ENCODE peak calls at places on chromosome 15, in seven cellular contexts. Z, X, R, E, H, D and P are unnamed samples.

GRCh38 chr15:66595937-66596545 is 30.2 kb upstream of the LCTL start:
- DNase-seq in E (no peak), X (no peak), D (no peak), Z (no peak), R (no peak), H (peak; percentile 34), P (no peak)

GRCh38 chr15:48823237-48823636 is 12.4 kb upstream of the CEP152 start:
- DNase-seq in X (no peak), H (peak; percentile 61), R (no peak), D (no peak), E (no peak), Z (peak; percentile 89), P (no peak)

GRCh38 chr15:86384191-86384590 is 304.5 kb downstream of the AGBL1 start:
- DNase-seq in X (no peak), H (no peak), R (no peak), E (no peak), Z (no peak), D (no peak), P (no peak)

GRCh38 chr15:62188744-62189143 is 23.7 kb upstream of the C2CD4B start:
- DNase-seq in Z (no peak), R (no peak), H (no peak), E (no peak), X (no peak), D (no peak), P (no peak)

GRCh38 chr15:85707519-85708338 is 87.0 kb downstream of the KLHL25 start:
- DNase-seq in E (no peak), Z (peak; percentile 64), H (peak; percentile 13), R (no peak), X (no peak), D (no peak), P (peak; percentile 21)

GRCh38 chr15:101264911-101265641 is 12.2 kb downstream of the SELENOS start:
- DNase-seq in X (no peak), Z (no peak), D (no peak), R (no peak), E (no peak), H (no peak), P (peak; percentile 33)

GRCh38 chr15:77420610-77421369 is at the start of gene HMG20A:
- DNase-seq in D (peak; percentile 41), X (peak; percentile 69), R (peak; percentile 35), E (peak; percentile 32), H (peak; percentile 83), Z (peak; percentile 92), P (peak; percentile 83)

GRCh38 chr15:36908991-36909390 is 191.4 kb downstream of the MEIS2 start:
- DNase-seq in H (no peak), E (no peak), D (no peak), X (no peak), Z (no peak), R (no peak), P (no peak)

GRCh38 chr15:76196286-76196948 is 114.9 kb downstream of the ETFA start:
- DNase-seq in X (peak; percentile 86), H (peak; percentile 90), D (no peak), E (no peak), R (no peak), Z (peak; percentile 79), P (peak; percentile 72)

GRCh38 chr15:101489236-101489632 is 273 bp downstream of the PCSK6 start:
- DNase-seq in H (no peak), R (no peak), E (peak; percentile 54), D (no peak), Z (peak; percentile 67), X (peak; percentile 24), P (no peak)

GRCh38 chr15:48427960-48428547 is 96.8 kb downstream of the DUT start:
- DNase-seq in R (no peak), D (no peak), Z (peak; percentile 73), E (no peak), X (peak; percentile 28), H (peak; percentile 97), P (no peak)

GRCh38 chr15:40061212-40061901 is 22.4 kb upstream of the SRP14 start:
- DNase-seq in H (no peak), Z (no peak), R (no peak), E (no peak), X (no peak), D (no peak), P (no peak)

GRCh38 chr15:77030042-77030927 is 35.4 kb downstream of the PSTPIP1 start:
- DNase-seq in X (no peak), E (no peak), Z (no peak), R (no peak), H (no peak), D (peak; percentile 0), P (no peak)

GRCh38 chr15:37865687-37866086 is 68.8 kb upstream of the TMCO5A start:
- DNase-seq in Z (no peak), E (no peak), H (no peak), R (no peak), X (no peak), D (no peak), P (no peak)

GRCh38 chr15:75138016-75138999 is 63.4 kb upstream of the C15orf39 start:
- DNase-seq in E (no peak), H (peak; percentile 61), R (no peak), X (peak; percentile 86), D (no peak), Z (peak; percentile 54), P (no peak)

GRCh38 chr15:92117301-92117731 is 263.8 kb downstream of the SLCO3A1 start:
- DNase-seq in D (no peak), X (no peak), R (no peak), H (no peak), E (no peak), Z (no peak), P (no peak)

GRCh38 chr15:46365612-46366011 is 730.8 kb downstream of the SQOR start:
- DNase-seq in Z (no peak), R (no peak), H (peak; percentile 11), D (no peak), E (no peak), X (no peak), P (no peak)

GRCh38 chr15:65385868-65386253 is 8.1 kb upstream of the IGDCC3 start:
- DNase-seq in R (no peak), Z (no peak), X (no peak), E (no peak), H (no peak), D (no peak), P (no peak)

GRCh38 chr15:38130739-38131498 is 121.7 kb upstream of the SPRED1 start:
- DNase-seq in E (no peak), R (no peak), Z (peak; percentile 47), H (peak; percentile 97), D (no peak), X (peak; percentile 88), P (peak; percentile 97)

GRCh38 chr15:44720460-44721185 is 9.3 kb downstream of the B2M start:
- DNase-seq in X (no peak), E (no peak), H (no peak), D (no peak), R (no peak), Z (no peak), P (no peak)

GRCh38 chr15:93932164-93932776 is 299.1 kb upstream of the MCTP2 start:
- DNase-seq in D (no peak), X (no peak), R (no peak), H (no peak), E (peak; percentile 8), Z (peak; percentile 34), P (no peak)

GRCh38 chr15:44159492-44159891 is 35.6 kb downstream of the FRMD5 start:
- DNase-seq in Z (no peak), X (no peak), D (no peak), H (no peak), R (no peak), E (no peak), P (no peak)

GRCh38 chr15:38613085-38613484 is 48.5 kb upstream of the RASGRP1 start:
- DNase-seq in E (no peak), D (no peak), R (no peak), Z (peak; percentile 3), X (no peak), H (no peak), P (no peak)

GRCh38 chr15:89299896-89300295 is 34.7 kb downstream of the POLG start:
- DNase-seq in R (no peak), H (no peak), D (no peak), Z (peak; percentile 19), E (no peak), X (no peak), P (no peak)

GRCh38 chr15:25770031-25770430 is 93.1 kb downstream of the ATP10A start:
- DNase-seq in Z (no peak), X (no peak), H (no peak), R (no peak), D (no peak), E (no peak), P (no peak)

GRCh38 chr15:77416954-77417353 is 3.0 kb downstream of the PEAK1 start:
- DNase-seq in H (peak; percentile 21), R (no peak), Z (peak; percentile 52), E (no peak), D (no peak), X (no peak), P (no peak)

GRCh38 chr15:38474155-38474757 is 20.3 kb downstream of the FAM98B start:
- DNase-seq in H (peak; percentile 67), R (no peak), X (peak; percentile 4), E (peak; percentile 9), Z (peak; percentile 66), D (no peak), P (peak; percentile 64)

GRCh38 chr15:63172376-63173115 is 15.3 kb upstream of the RPS27L start:
- DNase-seq in E (no peak), R (no peak), Z (peak; percentile 60), H (no peak), D (no peak), X (no peak), P (no peak)

GRCh38 chr15:56042031-56042430 is 48.6 kb upstream of the NEDD4 start:
- DNase-seq in X (no peak), H (no peak), D (no peak), R (no peak), Z (peak; percentile 21), E (no peak), P (no peak)

GRCh38 chr15:72203507-72203837 is 5.9 kb upstream of the GRAMD2A start:
- DNase-seq in Z (no peak), H (peak; percentile 88), D (no peak), R (no peak), X (peak; percentile 97), E (no peak), P (no peak)

GRCh38 chr15:40103124-40103858 is 5.4 kb downstream of the BMF start:
- DNase-seq in E (no peak), X (no peak), H (peak; percentile 73), Z (peak; percentile 91), R (no peak), D (no peak), P (peak; percentile 27)

GRCh38 chr15:77577350-77577749 is 55.4 kb downstream of the LINGO1 start:
- DNase-seq in X (no peak), R (no peak), E (no peak), Z (peak; percentile 31), D (no peak), H (no peak), P (no peak)

GRCh38 chr15:75590239-75590638 is 11.1 kb upstream of the PTPN9 start:
- DNase-seq in E (no peak), X (no peak), H (no peak), Z (no peak), D (no peak), R (no peak), P (no peak)

GRCh38 chr15:78007965-78008886 is 69.3 kb downstream of the TBC1D2B start:
- DNase-seq in R (no peak), Z (no peak), D (no peak), H (peak; percentile 79), E (no peak), X (peak; percentile 85), P (no peak)

GRCh38 chr15:97836003-97836402 is 124.5 kb upstream of the ARRDC4 start:
- DNase-seq in X (no peak), D (no peak), R (no peak), E (no peak), Z (no peak), H (no peak), P (no peak)

GRCh38 chr15:71496336-71496955 is 313.9 kb upstream of the NR2E3 start:
- DNase-seq in E (no peak), R (no peak), D (no peak), Z (no peak), H (peak; percentile 30), X (peak; percentile 42), P (no peak)

GRCh38 chr15:43872416-43873020 is 45.7 kb downstream of the WDR76 start:
- DNase-seq in E (peak; percentile 22), D (no peak), H (peak; percentile 62), X (no peak), Z (peak; percentile 82), R (no peak), P (peak; percentile 33)

GRCh38 chr15:33722005-33722672 is 246.2 kb upstream of the CHRM5 start:
- DNase-seq in R (no peak), E (peak; percentile 25), X (no peak), D (no peak), Z (no peak), H (peak; percentile 64), P (peak; percentile 58)